ENCODE peak calls at places on chromosomes 2 and 18, in six cellular contexts. B is T-helper 2 cell, K is KBM-7, G is NCI-H2171, M is mesenteric fat pad, Q is H9. L is an unnamed sample.

GRCh38 chr2:120567128-120567527 is 168.5 kb upstream of the GLI2 start:
- DNase-seq in B (no peak), K (no peak), G (no peak), M (no peak), Q (no peak), L (no peak)

GRCh38 chr2:80887923-80888322 is 583.4 kb upstream of the LRRTM1 start:
- DNase-seq in B (no peak), K (no peak), G (no peak), M (no peak), Q (no peak), L (no peak)

GRCh38 chr2:172513935-172514586 is 41.8 kb upstream of the PDK1 start:
- DNase-seq in B (no peak), K (peak), G (no peak), M (no peak), Q (peak), L (peak)

GRCh38 chr18:23528580-23529472 is 25.5 kb downstream of the RMC1 start:
- DNase-seq in B (no peak), K (peak), G (no peak), M (no peak), Q (no peak), L (no peak)

GRCh38 chr2:179861027-179861776 is at the start of gene ZNF385B:
- DNase-seq in B (no peak), K (no peak), G (no peak), M (no peak), Q (peak), L (no peak)

GRCh38 chr18:10523544-10523943 is 2.3 kb upstream of the NAPG start:
- DNase-seq in B (no peak), K (no peak), G (no peak), M (no peak), Q (peak), L (no peak)

GRCh38 chr2:53512071-53512841 is 255.3 kb upstream of the CHAC2 start:
- DNase-seq in B (no peak), K (no peak), G (no peak), M (no peak), Q (no peak), L (no peak)

GRCh38 chr2:40242315-40242714 is 209.6 kb downstream of the SLC8A1 start:
- DNase-seq in B (no peak), K (no peak), G (no peak), M (no peak), Q (no peak), L (no peak)

GRCh38 chr18:45957100-45957499 is 10.0 kb downstream of the EPG5 start:
- DNase-seq in B (no peak), K (no peak), G (no peak), M (no peak), Q (no peak), L (no peak)

GRCh38 chr2:45069711-45070664 is 60.7 kb upstream of the SIX2 start:
- DNase-seq in B (no peak), K (no peak), G (peak), M (no peak), Q (no peak), L (no peak)

GRCh38 chr2:134717706-134718094 is 1.1 kb downstream of the TMEM163 start:
- DNase-seq in B (no peak), K (no peak), G (no peak), M (no peak), Q (peak), L (no peak)

GRCh38 chr18:36378194-36378593 is 80.7 kb downstream of the FHOD3 start:
- DNase-seq in B (no peak), K (no peak), G (peak), M (no peak), Q (no peak), L (no peak)

GRCh38 chr18:35892118-35892517 is 80.4 kb upstream of the RMP24 start:
- DNase-seq in B (no peak), K (no peak), G (no peak), M (no peak), Q (no peak), L (no peak)

GRCh38 chr2:215141706-215142105 is 3.3 kb upstream of the ABCA12 start:
- DNase-seq in B (no peak), K (no peak), G (no peak), M (no peak), Q (no peak), L (no peak)

GRCh38 chr2:65319080-65319673 is 91.5 kb downstream of the ACTR2 start:
- DNase-seq in B (no peak), K (no peak), G (no peak), M (no peak), Q (no peak), L (no peak)

GRCh38 chr18:47331641-47332040 is 80.2 kb upstream of the SKOR2 start:
- DNase-seq in B (no peak), K (no peak), G (no peak), M (no peak), Q (no peak), L (no peak)

GRCh38 chr2:100580474-100581264 is 17.9 kb downstream of the PDCL3 start:
- DNase-seq in B (no peak), K (peak), G (no peak), M (no peak), Q (no peak), L (peak)

GRCh38 chr2:170873035-170873692 is 55.9 kb upstream of the GORASP2 start:
- DNase-seq in B (peak), K (peak), G (peak), M (no peak), Q (peak), L (peak)

GRCh38 chr18:53131001-53131400 is 791.0 kb downstream of the DCC start:
- DNase-seq in B (no peak), K (no peak), G (no peak), M (no peak), Q (no peak), L (no peak)

GRCh38 chr2:120108049-120108448 is 95.2 kb downstream of the EPB41L5 start:
- DNase-seq in B (no peak), K (no peak), G (peak), M (no peak), Q (no peak), L (no peak)

GRCh38 chr2:215950009-215950408 is 63.3 kb downstream of the MREG start:
- DNase-seq in B (no peak), K (peak), G (peak), M (no peak), Q (no peak), L (no peak)

GRCh38 chr18:76412010-76412817 is 82.8 kb downstream of the ZNF516 start:
- DNase-seq in B (no peak), K (no peak), G (no peak), M (no peak), Q (peak), L (no peak)

GRCh38 chr2:231227309-231228162 is 29.1 kb downstream of the ARMC9 start:
- DNase-seq in B (no peak), K (peak), G (peak), M (no peak), Q (peak), L (no peak)

GRCh38 chr18:9965711-9966624 is 52.2 kb downstream of the VAPA start:
- DNase-seq in B (no peak), K (no peak), G (no peak), M (no peak), Q (no peak), L (no peak)

GRCh38 chr18:79400091-79400590 is 4.4 kb downstream of the NFATC1 start:
- DNase-seq in B (peak), K (no peak), G (no peak), M (no peak), Q (no peak), L (peak)

GRCh38 chr2:3422161-3422767 is 42.8 kb downstream of the TRAPPC12 start:
- DNase-seq in B (no peak), K (no peak), G (peak), M (no peak), Q (no peak), L (no peak)

GRCh38 chr2:234290671-234291070 is 206.2 kb downstream of the ARL4C start:
- DNase-seq in B (peak), K (peak), G (no peak), M (no peak), Q (no peak), L (peak)

GRCh38 chr2:60058781-60059180 is 494.7 kb downstream of the BCL11A start:
- DNase-seq in B (no peak), K (peak), G (no peak), M (no peak), Q (no peak), L (no peak)

GRCh38 chr2:169573974-169574299 is 272 bp upstream of the FASTKD1 start:
- DNase-seq in B (no peak), K (no peak), G (no peak), M (no peak), Q (no peak), L (no peak)

GRCh38 chr2:239770240-239770639 is 254.9 kb downstream of the NDUFA10 start:
- DNase-seq in B (no peak), K (no peak), G (peak), M (no peak), Q (no peak), L (no peak)

GRCh38 chr2:84902526-84902925 is 2.9 kb upstream of the TMSB10 start:
- DNase-seq in B (no peak), K (no peak), G (no peak), M (no peak), Q (no peak), L (no peak)

GRCh38 chr2:71282493-71282892 is 49.1 kb upstream of the ZNF638 start:
- DNase-seq in B (no peak), K (peak), G (no peak), M (no peak), Q (no peak), L (no peak)

GRCh38 chr2:128520787-128521186 is 202.1 kb upstream of the HS6ST1 start:
- DNase-seq in B (no peak), K (peak), G (no peak), M (peak), Q (no peak), L (peak)

GRCh38 chr2:47072018-47072691 is 83.0 kb downstream of the STPG4 start:
- DNase-seq in B (no peak), K (no peak), G (no peak), M (no peak), Q (peak), L (peak)

GRCh38 chr2:99879481-99879880 is 262.9 kb downstream of the AFF3 start:
- DNase-seq in B (no peak), K (no peak), G (no peak), M (no peak), Q (no peak), L (no peak)

GRCh38 chr2:60365556-60365955 is 187.9 kb downstream of the BCL11A start:
- DNase-seq in B (no peak), K (no peak), G (no peak), M (no peak), Q (peak), L (no peak)

GRCh38 chr2:96144481-96145027 is 686 bp downstream of the DUSP2 start:
- DNase-seq in B (no peak), K (peak), G (no peak), M (no peak), Q (peak), L (peak)

GRCh38 chr2:28164280-28164801 is 228.3 kb upstream of the FOSL2 start:
- DNase-seq in B (no peak), K (no peak), G (peak), M (no peak), Q (no peak), L (no peak)